ENCODE peak calls at places on chromosomes 3 and 15, in nine cellular contexts. One of them, this sample, is unnamed.

GRCh38 chr3:11541321-11542303 is 102.1 kb downstream of the VGLL4 start:
- DNase-seq in A549: no peak
- DNase-seq in ovary: peak; percentile 12
- DNase-seq in HepG2: no peak
- DNase-seq in IMR-90: no peak
- DNase-seq in H54: no peak
- DNase-seq in heart left ventricle: no peak
- DNase-seq in lower leg skin: no peak
- DNase-seq in esophagus squamous epithelium: no peak
- DNase-seq in this sample: no peak

GRCh38 chr15:42070276-42070965 is 23.9 kb downstream of the PLA2G4D start:
- DNase-seq in A549: no peak
- DNase-seq in ovary: no peak
- DNase-seq in HepG2: no peak
- DNase-seq in IMR-90: no peak
- DNase-seq in H54: no peak
- DNase-seq in heart left ventricle: no peak
- DNase-seq in lower leg skin: no peak
- DNase-seq in esophagus squamous epithelium: no peak
- DNase-seq in this sample: no peak

GRCh38 chr3:64766463-64766862 is 78.7 kb upstream of the ADAMTS9 start:
- DNase-seq in A549: no peak
- DNase-seq in ovary: no peak
- DNase-seq in HepG2: no peak
- DNase-seq in IMR-90: no peak
- DNase-seq in H54: no peak
- DNase-seq in heart left ventricle: no peak
- DNase-seq in lower leg skin: no peak
- DNase-seq in esophagus squamous epithelium: no peak
- DNase-seq in this sample: no peak

GRCh38 chr3:189841474-189842205 is 210.5 kb downstream of the TP63 start:
- DNase-seq in A549: no peak
- DNase-seq in ovary: no peak
- DNase-seq in HepG2: no peak
- DNase-seq in IMR-90: peak; percentile 64
- DNase-seq in H54: peak; percentile 23
- DNase-seq in heart left ventricle: no peak
- DNase-seq in lower leg skin: no peak
- DNase-seq in esophagus squamous epithelium: no peak
- DNase-seq in this sample: no peak

GRCh38 chr15:41417418-41417811 is 520 bp downstream of the RTF1 start:
- DNase-seq in A549: peak; percentile 17
- DNase-seq in ovary: peak; percentile 59
- DNase-seq in HepG2: no peak
- DNase-seq in IMR-90: peak; percentile 20
- DNase-seq in H54: peak; percentile 42
- DNase-seq in heart left ventricle: peak; percentile 50
- DNase-seq in lower leg skin: peak; percentile 19
- DNase-seq in esophagus squamous epithelium: no peak
- DNase-seq in this sample: no peak

GRCh38 chr3:12663311-12663935 is 494 bp downstream of the RAF1 start:
- DNase-seq in A549: peak; percentile 49
- DNase-seq in ovary: peak; percentile 62
- DNase-seq in HepG2: no peak
- DNase-seq in IMR-90: no peak
- DNase-seq in H54: no peak
- DNase-seq in heart left ventricle: peak; percentile 49
- DNase-seq in lower leg skin: peak; percentile 56
- DNase-seq in esophagus squamous epithelium: no peak
- DNase-seq in this sample: no peak

GRCh38 chr3:4218426-4219226 is 84.5 kb upstream of the SETMAR start:
- DNase-seq in A549: no peak
- DNase-seq in ovary: no peak
- DNase-seq in HepG2: peak; percentile 2
- DNase-seq in IMR-90: no peak
- DNase-seq in H54: no peak
- DNase-seq in heart left ventricle: no peak
- DNase-seq in lower leg skin: no peak
- DNase-seq in esophagus squamous epithelium: no peak
- DNase-seq in this sample: no peak

GRCh38 chr3:152376351-152377183 is 107.8 kb downstream of the MBNL1 start:
- DNase-seq in A549: no peak
- DNase-seq in ovary: no peak
- DNase-seq in HepG2: no peak
- DNase-seq in IMR-90: peak; percentile 84
- DNase-seq in H54: no peak
- DNase-seq in heart left ventricle: no peak
- DNase-seq in lower leg skin: no peak
- DNase-seq in esophagus squamous epithelium: no peak
- DNase-seq in this sample: no peak

GRCh38 chr3:43770426-43771103 is 79.8 kb downstream of the ABHD5 start:
- DNase-seq in A549: peak; percentile 56
- DNase-seq in ovary: peak; percentile 21
- DNase-seq in HepG2: no peak
- DNase-seq in IMR-90: no peak
- DNase-seq in H54: peak; percentile 49
- DNase-seq in heart left ventricle: peak; percentile 51
- DNase-seq in lower leg skin: peak; percentile 83
- DNase-seq in esophagus squamous epithelium: no peak
- DNase-seq in this sample: no peak

GRCh38 chr3:43423142-43423541 is 136.8 kb downstream of the SNRK start:
- DNase-seq in A549: no peak
- DNase-seq in ovary: peak; percentile 34
- DNase-seq in HepG2: no peak
- DNase-seq in IMR-90: peak; percentile 57
- DNase-seq in H54: no peak
- DNase-seq in heart left ventricle: peak; percentile 43
- DNase-seq in lower leg skin: no peak
- DNase-seq in esophagus squamous epithelium: no peak
- DNase-seq in this sample: no peak

GRCh38 chr3:168384990-168385389 is 289.3 kb upstream of the GOLIM4 start:
- DNase-seq in A549: no peak
- DNase-seq in ovary: no peak
- DNase-seq in HepG2: no peak
- DNase-seq in IMR-90: no peak
- DNase-seq in H54: no peak
- DNase-seq in heart left ventricle: no peak
- DNase-seq in lower leg skin: no peak
- DNase-seq in esophagus squamous epithelium: no peak
- DNase-seq in this sample: no peak

GRCh38 chr3:88987786-88988185 is 119.6 kb upstream of the EPHA3 start:
- DNase-seq in A549: no peak
- DNase-seq in ovary: no peak
- DNase-seq in HepG2: no peak
- DNase-seq in IMR-90: no peak
- DNase-seq in H54: no peak
- DNase-seq in heart left ventricle: no peak
- DNase-seq in lower leg skin: no peak
- DNase-seq in esophagus squamous epithelium: no peak
- DNase-seq in this sample: no peak

GRCh38 chr15:59191855-59192237 is 14.8 kb upstream of the LDHAL6B start:
- DNase-seq in A549: peak; percentile 80
- DNase-seq in ovary: no peak
- DNase-seq in HepG2: no peak
- DNase-seq in IMR-90: peak; percentile 96
- DNase-seq in H54: no peak
- DNase-seq in heart left ventricle: no peak
- DNase-seq in lower leg skin: no peak
- DNase-seq in esophagus squamous epithelium: no peak
- DNase-seq in this sample: no peak

GRCh38 chr15:52491460-52491859 is 37.2 kb downstream of the MYO5A start:
- DNase-seq in A549: no peak
- DNase-seq in ovary: no peak
- DNase-seq in HepG2: no peak
- DNase-seq in IMR-90: no peak
- DNase-seq in H54: no peak
- DNase-seq in heart left ventricle: no peak
- DNase-seq in lower leg skin: no peak
- DNase-seq in esophagus squamous epithelium: no peak
- DNase-seq in this sample: no peak

GRCh38 chr15:74414603-74415338 is 19.0 kb downstream of the SEMA7A start:
- DNase-seq in A549: no peak
- DNase-seq in ovary: no peak
- DNase-seq in HepG2: no peak
- DNase-seq in IMR-90: no peak
- DNase-seq in H54: no peak
- DNase-seq in heart left ventricle: no peak
- DNase-seq in lower leg skin: no peak
- DNase-seq in esophagus squamous epithelium: no peak
- DNase-seq in this sample: no peak
- TF ChIP-seq POLR2A in A549: no peak
- TF ChIP-seq POLR2A in ovary: no peak
- TF ChIP-seq POLR2A in HepG2: no peak
- TF ChIP-seq POLR2A in IMR-90: no peak
- TF ChIP-seq POLR2A in H54: no peak
- TF ChIP-seq POLR2A in heart left ventricle: no peak
- TF ChIP-seq POLR2A in lower leg skin: no peak
- TF ChIP-seq POLR2A in esophagus squamous epithelium: no peak
- TF ChIP-seq POLR2A in this sample: no peak

GRCh38 chr3:127688022-127688415 is 15.3 kb downstream of the ABTB1 start:
- DNase-seq in A549: no peak
- DNase-seq in ovary: peak; percentile 6
- DNase-seq in HepG2: no peak
- DNase-seq in IMR-90: no peak
- DNase-seq in H54: no peak
- DNase-seq in heart left ventricle: no peak
- DNase-seq in lower leg skin: no peak
- DNase-seq in esophagus squamous epithelium: no peak
- DNase-seq in this sample: no peak
- TF ChIP-seq POLR2A in A549: no peak
- TF ChIP-seq POLR2A in ovary: no peak
- TF ChIP-seq POLR2A in HepG2: no peak
- TF ChIP-seq POLR2A in IMR-90: no peak
- TF ChIP-seq POLR2A in H54: no peak
- TF ChIP-seq POLR2A in heart left ventricle: no peak
- TF ChIP-seq POLR2A in lower leg skin: no peak
- TF ChIP-seq POLR2A in esophagus squamous epithelium: no peak
- TF ChIP-seq POLR2A in this sample: no peak

GRCh38 chr3:124837065-124837464 is 50.1 kb downstream of the ITGB5 start:
- DNase-seq in A549: no peak
- DNase-seq in ovary: no peak
- DNase-seq in HepG2: no peak
- DNase-seq in IMR-90: no peak
- DNase-seq in H54: no peak
- DNase-seq in heart left ventricle: no peak
- DNase-seq in lower leg skin: no peak
- DNase-seq in esophagus squamous epithelium: no peak
- DNase-seq in this sample: no peak

GRCh38 chr3:124838963-124839362 is 48.2 kb downstream of the ITGB5 start:
- DNase-seq in A549: no peak
- DNase-seq in ovary: no peak
- DNase-seq in HepG2: peak; percentile 64
- DNase-seq in IMR-90: no peak
- DNase-seq in H54: no peak
- DNase-seq in heart left ventricle: no peak
- DNase-seq in lower leg skin: no peak
- DNase-seq in esophagus squamous epithelium: no peak
- DNase-seq in this sample: no peak

GRCh38 chr3:124836448-124836847 is 50.7 kb downstream of the ITGB5 start:
- DNase-seq in A549: no peak
- DNase-seq in ovary: no peak
- DNase-seq in HepG2: no peak
- DNase-seq in IMR-90: no peak
- DNase-seq in H54: no peak
- DNase-seq in heart left ventricle: no peak
- DNase-seq in lower leg skin: no peak
- DNase-seq in esophagus squamous epithelium: no peak
- DNase-seq in this sample: no peak

GRCh38 chr3:124839896-124840295 is 47.3 kb downstream of the ITGB5 start:
- DNase-seq in A549: no peak
- DNase-seq in ovary: no peak
- DNase-seq in HepG2: no peak
- DNase-seq in IMR-90: no peak
- DNase-seq in H54: no peak
- DNase-seq in heart left ventricle: no peak
- DNase-seq in lower leg skin: no peak
- DNase-seq in esophagus squamous epithelium: no peak
- DNase-seq in this sample: no peak

DNA sequence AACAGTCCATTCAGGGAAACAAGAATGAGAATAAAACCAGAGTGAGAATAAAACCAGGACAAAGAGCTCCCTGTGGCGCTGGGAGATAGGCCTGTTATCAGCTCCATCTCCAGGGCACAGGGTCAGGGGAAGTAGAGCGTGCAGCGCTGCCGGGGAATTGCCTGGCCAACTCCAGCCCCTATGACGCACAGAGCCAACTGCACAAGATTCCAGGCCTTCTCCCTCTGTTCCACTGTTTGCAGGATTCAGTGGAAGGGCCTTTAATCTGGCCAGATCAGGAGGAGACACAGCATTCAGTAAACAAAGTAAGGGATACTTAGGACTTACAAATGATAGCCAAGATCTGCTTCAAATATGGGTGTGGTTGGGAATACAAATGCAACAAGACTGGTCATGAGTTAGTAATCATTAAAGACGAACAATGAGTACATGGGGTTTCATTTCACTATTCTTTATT is 49.4 kb downstream of the ITGB5 start:
- DNase-seq in A549: peak; percentile 91
- DNase-seq in ovary: no peak
- DNase-seq in HepG2: peak; percentile 90
- DNase-seq in IMR-90: peak; percentile 87
- DNase-seq in H54: no peak
- DNase-seq in heart left ventricle: peak; percentile 84
- DNase-seq in lower leg skin: peak; percentile 73
- DNase-seq in esophagus squamous epithelium: no peak
- DNase-seq in this sample: no peak
- TF ChIP-seq POLR2A in A549: no peak
- TF ChIP-seq POLR2A in ovary: no peak
- TF ChIP-seq POLR2A in HepG2: no peak
- TF ChIP-seq POLR2A in IMR-90: no peak
- TF ChIP-seq POLR2A in H54: no peak
- TF ChIP-seq POLR2A in heart left ventricle: no peak
- TF ChIP-seq POLR2A in lower leg skin: no peak
- TF ChIP-seq POLR2A in esophagus squamous epithelium: no peak
- TF ChIP-seq POLR2A in this sample: no peak

DNA sequence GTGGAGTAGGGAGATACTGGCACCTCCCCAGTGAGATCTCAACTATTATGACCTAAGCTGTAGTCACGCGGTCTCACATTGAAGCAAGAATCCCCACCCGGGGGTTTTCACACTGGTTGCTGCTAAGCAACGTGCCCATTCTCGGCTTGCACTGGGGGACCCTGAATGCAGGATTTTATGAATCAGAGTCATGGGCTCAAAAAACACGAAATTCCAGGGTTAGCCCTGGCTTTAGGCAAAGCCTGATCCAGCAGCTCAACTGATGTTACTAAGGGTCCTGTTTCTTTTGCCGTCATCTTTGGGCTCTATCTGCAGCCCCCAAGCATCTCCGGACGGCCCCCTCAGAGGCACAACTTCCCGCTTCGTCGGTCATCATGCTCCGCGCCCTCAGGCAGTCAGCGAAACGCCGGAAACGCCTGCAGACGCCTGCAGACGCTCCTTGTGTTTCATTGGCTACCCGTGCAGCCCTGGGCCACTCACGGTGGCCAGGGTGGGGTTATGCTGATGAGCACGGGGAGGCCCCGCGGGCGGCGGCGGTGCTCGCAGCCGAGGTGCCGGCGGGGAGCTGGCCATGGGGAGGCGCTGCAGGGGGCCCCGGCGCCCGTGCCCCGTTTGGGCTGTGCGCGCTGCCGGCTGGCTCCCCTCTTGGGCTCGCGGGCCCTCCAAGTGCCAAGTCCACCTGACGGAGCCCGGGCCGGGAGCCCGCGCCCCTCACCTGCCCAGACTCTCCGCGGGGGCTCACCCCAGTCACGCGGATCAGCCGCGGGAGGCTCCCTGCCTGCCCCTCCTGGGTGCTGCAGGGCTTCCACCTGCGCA is 25.8 kb downstream of the EFCC1 start:
- DNase-seq in A549: peak; percentile 93
- DNase-seq in ovary: peak; percentile 84
- DNase-seq in HepG2: peak; percentile 62
- DNase-seq in IMR-90: peak; percentile 48
- DNase-seq in H54: peak; percentile 100
- DNase-seq in heart left ventricle: peak; percentile 91
- DNase-seq in lower leg skin: peak; percentile 85
- DNase-seq in esophagus squamous epithelium: peak; percentile 67
- DNase-seq in this sample: peak; percentile 99
- TF ChIP-seq POLR2A in A549: peak; percentile 31
- TF ChIP-seq POLR2A in ovary: no peak
- TF ChIP-seq POLR2A in HepG2: no peak
- TF ChIP-seq POLR2A in IMR-90: no peak
- TF ChIP-seq POLR2A in H54: peak; percentile 77
- TF ChIP-seq POLR2A in heart left ventricle: peak; percentile 78
- TF ChIP-seq POLR2A in lower leg skin: no peak
- TF ChIP-seq POLR2A in esophagus squamous epithelium: peak; percentile 26
- TF ChIP-seq POLR2A in this sample: no peak

This sample was measured in GM12891.